ENCODE peak calls at places on chromosome 21, in ten cellular contexts. One of them, this sample, is unnamed. For H3K36me3, the result is how much of the 10 kb centered on the place peaks cover.

GRCh38 chr21:42734323-42734971 is 81.0 kb downstream of the PDE9A start:
- DNase-seq in left ventricle myocardium inferior: no peak
- DNase-seq in fibroblast of lung: no peak
- DNase-seq in Peyer's patch: no peak
- DNase-seq in right atrium auricular region: no peak
- DNase-seq in CD8-positive, alpha-beta T cell: no peak
- DNase-seq in uterus: no peak
- DNase-seq in testis: no peak
- DNase-seq in Caco-2: peak
- DNase-seq in OCI-LY7: no peak
- DNase-seq in this sample: no peak

GRCh38 chr21:42073140-42074099 is 2.3 kb downstream of the UMODL1 start:
- DNase-seq in left ventricle myocardium inferior: no peak
- DNase-seq in fibroblast of lung: no peak
- DNase-seq in Peyer's patch: no peak
- DNase-seq in right atrium auricular region: no peak
- DNase-seq in CD8-positive, alpha-beta T cell: no peak
- DNase-seq in uterus: no peak
- DNase-seq in testis: no peak
- DNase-seq in Caco-2: no peak
- DNase-seq in OCI-LY7: peak
- DNase-seq in this sample: no peak

GRCh38 chr21:17003221-17003620 is 509.6 kb upstream of the CXADR start:
- DNase-seq in left ventricle myocardium inferior: no peak
- DNase-seq in fibroblast of lung: peak
- DNase-seq in Peyer's patch: no peak
- DNase-seq in right atrium auricular region: no peak
- DNase-seq in CD8-positive, alpha-beta T cell: no peak
- DNase-seq in uterus: no peak
- DNase-seq in testis: no peak
- DNase-seq in Caco-2: no peak
- DNase-seq in OCI-LY7: no peak
- DNase-seq in this sample: no peak

GRCh38 chr21:28818663-28819278 is 173.9 kb downstream of the LTN1 start:
- DNase-seq in left ventricle myocardium inferior: no peak
- DNase-seq in fibroblast of lung: peak
- DNase-seq in Peyer's patch: no peak
- DNase-seq in right atrium auricular region: no peak
- DNase-seq in CD8-positive, alpha-beta T cell: no peak
- DNase-seq in uterus: no peak
- DNase-seq in testis: no peak
- DNase-seq in Caco-2: no peak
- DNase-seq in OCI-LY7: no peak
- DNase-seq in this sample: no peak

GRCh38 chr21:41758550-41758949 is 8.3 kb downstream of the RIPK4 start:
- DNase-seq in left ventricle myocardium inferior: no peak
- DNase-seq in fibroblast of lung: no peak
- DNase-seq in Peyer's patch: no peak
- DNase-seq in right atrium auricular region: no peak
- DNase-seq in CD8-positive, alpha-beta T cell: no peak
- DNase-seq in uterus: no peak
- DNase-seq in testis: no peak
- DNase-seq in Caco-2: no peak
- DNase-seq in OCI-LY7: no peak
- DNase-seq in this sample: no peak

GRCh38 chr21:15978158-15978805 is 248.5 kb downstream of the USP25 start:
- DNase-seq in left ventricle myocardium inferior: no peak
- DNase-seq in fibroblast of lung: no peak
- DNase-seq in Peyer's patch: no peak
- DNase-seq in right atrium auricular region: no peak
- DNase-seq in CD8-positive, alpha-beta T cell: no peak
- DNase-seq in uterus: no peak
- DNase-seq in testis: no peak
- DNase-seq in Caco-2: peak
- DNase-seq in OCI-LY7: no peak
- DNase-seq in this sample: no peak

GRCh38 chr21:40128891-40129290 is 261.7 kb downstream of the PCP4 start:
- DNase-seq in left ventricle myocardium inferior: no peak
- DNase-seq in fibroblast of lung: no peak
- DNase-seq in Peyer's patch: no peak
- DNase-seq in right atrium auricular region: no peak
- DNase-seq in CD8-positive, alpha-beta T cell: no peak
- DNase-seq in uterus: no peak
- DNase-seq in testis: no peak
- DNase-seq in Caco-2: no peak
- DNase-seq in OCI-LY7: no peak
- DNase-seq in this sample: no peak

GRCh38 chr21:37742115-37742514 is 174.1 kb downstream of the KCNJ6 start:
- DNase-seq in left ventricle myocardium inferior: no peak
- DNase-seq in fibroblast of lung: no peak
- DNase-seq in Peyer's patch: no peak
- DNase-seq in right atrium auricular region: no peak
- DNase-seq in CD8-positive, alpha-beta T cell: no peak
- DNase-seq in uterus: no peak
- DNase-seq in testis: no peak
- DNase-seq in Caco-2: no peak
- DNase-seq in OCI-LY7: peak
- DNase-seq in this sample: no peak

GRCh38 chr21:39712976-39713375 is 32.0 kb upstream of the IGSF5 start:
- DNase-seq in left ventricle myocardium inferior: no peak
- DNase-seq in fibroblast of lung: no peak
- DNase-seq in Peyer's patch: no peak
- DNase-seq in right atrium auricular region: no peak
- DNase-seq in CD8-positive, alpha-beta T cell: no peak
- DNase-seq in uterus: no peak
- DNase-seq in testis: no peak
- DNase-seq in Caco-2: peak
- DNase-seq in OCI-LY7: no peak
- DNase-seq in this sample: no peak

GRCh38 chr21:16770279-16770678 is 742.6 kb upstream of the CXADR start:
- DNase-seq in left ventricle myocardium inferior: no peak
- DNase-seq in fibroblast of lung: no peak
- DNase-seq in Peyer's patch: no peak
- DNase-seq in right atrium auricular region: no peak
- DNase-seq in CD8-positive, alpha-beta T cell: no peak
- DNase-seq in uterus: no peak
- DNase-seq in testis: no peak
- DNase-seq in Caco-2: no peak
- DNase-seq in OCI-LY7: no peak
- DNase-seq in this sample: no peak

GRCh38 chr21:36195613-36196012 is 39.0 kb downstream of the DOP1B start:
- DNase-seq in left ventricle myocardium inferior: no peak
- DNase-seq in fibroblast of lung: no peak
- DNase-seq in Peyer's patch: no peak
- DNase-seq in right atrium auricular region: no peak
- DNase-seq in CD8-positive, alpha-beta T cell: no peak
- DNase-seq in uterus: no peak
- DNase-seq in testis: no peak
- DNase-seq in Caco-2: no peak
- DNase-seq in OCI-LY7: no peak
- DNase-seq in this sample: no peak

GRCh38 chr21:15671188-15671587 is 58.6 kb upstream of the USP25 start:
- DNase-seq in left ventricle myocardium inferior: no peak
- DNase-seq in fibroblast of lung: no peak
- DNase-seq in Peyer's patch: no peak
- DNase-seq in right atrium auricular region: no peak
- DNase-seq in CD8-positive, alpha-beta T cell: no peak
- DNase-seq in uterus: no peak
- DNase-seq in testis: no peak
- DNase-seq in Caco-2: no peak
- DNase-seq in OCI-LY7: no peak
- DNase-seq in this sample: no peak

GRCh38 chr21:14569026-14569425 is 22.9 kb upstream of the SAMSN1 start:
- DNase-seq in left ventricle myocardium inferior: no peak
- DNase-seq in fibroblast of lung: no peak
- DNase-seq in Peyer's patch: no peak
- DNase-seq in right atrium auricular region: no peak
- DNase-seq in CD8-positive, alpha-beta T cell: no peak
- DNase-seq in uterus: no peak
- DNase-seq in testis: no peak
- DNase-seq in Caco-2: no peak
- DNase-seq in OCI-LY7: no peak
- DNase-seq in this sample: no peak

GRCh38 chr21:39137248-39138186 is 45.7 kb downstream of the PSMG1 start:
- DNase-seq in left ventricle myocardium inferior: no peak
- DNase-seq in fibroblast of lung: peak
- DNase-seq in Peyer's patch: no peak
- DNase-seq in right atrium auricular region: peak
- DNase-seq in CD8-positive, alpha-beta T cell: no peak
- DNase-seq in uterus: peak
- DNase-seq in testis: peak
- DNase-seq in Caco-2: no peak
- DNase-seq in OCI-LY7: no peak
- DNase-seq in this sample: no peak

GRCh38 chr21:16624468-16625102 is 888.3 kb upstream of the CXADR start:
- DNase-seq in left ventricle myocardium inferior: no peak
- DNase-seq in fibroblast of lung: no peak
- DNase-seq in Peyer's patch: no peak
- DNase-seq in right atrium auricular region: no peak
- DNase-seq in CD8-positive, alpha-beta T cell: no peak
- DNase-seq in uterus: no peak
- DNase-seq in testis: no peak
- DNase-seq in Caco-2: no peak
- DNase-seq in OCI-LY7: no peak
- DNase-seq in this sample: peak

GRCh38 chr21:37595944-37596343 is 229.4 kb downstream of the DYRK1A start:
- DNase-seq in left ventricle myocardium inferior: no peak
- DNase-seq in fibroblast of lung: no peak
- DNase-seq in Peyer's patch: no peak
- DNase-seq in right atrium auricular region: no peak
- DNase-seq in CD8-positive, alpha-beta T cell: no peak
- DNase-seq in uterus: no peak
- DNase-seq in testis: no peak
- DNase-seq in Caco-2: no peak
- DNase-seq in OCI-LY7: no peak
- DNase-seq in this sample: no peak

GRCh38 chr21:15208787-15209186 is 144.0 kb upstream of the NRIP1 start:
- DNase-seq in left ventricle myocardium inferior: no peak
- DNase-seq in fibroblast of lung: no peak
- DNase-seq in Peyer's patch: no peak
- DNase-seq in right atrium auricular region: no peak
- DNase-seq in CD8-positive, alpha-beta T cell: no peak
- DNase-seq in uterus: no peak
- DNase-seq in testis: no peak
- DNase-seq in Caco-2: no peak
- DNase-seq in OCI-LY7: no peak
- DNase-seq in this sample: no peak

GRCh38 chr21:39251326-39251725 is 62.1 kb downstream of the BRWD1 start:
- DNase-seq in left ventricle myocardium inferior: no peak
- DNase-seq in fibroblast of lung: peak
- DNase-seq in Peyer's patch: no peak
- DNase-seq in right atrium auricular region: no peak
- DNase-seq in CD8-positive, alpha-beta T cell: no peak
- DNase-seq in uterus: no peak
- DNase-seq in testis: no peak
- DNase-seq in Caco-2: no peak
- DNase-seq in OCI-LY7: no peak
- DNase-seq in this sample: no peak

GRCh38 chr21:33598051-33598450 is 9.6 kb upstream of the DONSON start:
- DNase-seq in left ventricle myocardium inferior: no peak
- DNase-seq in fibroblast of lung: no peak
- DNase-seq in Peyer's patch: no peak
- DNase-seq in right atrium auricular region: no peak
- DNase-seq in CD8-positive, alpha-beta T cell: no peak
- DNase-seq in uterus: no peak
- DNase-seq in testis: no peak
- DNase-seq in Caco-2: no peak
- DNase-seq in OCI-LY7: no peak
- DNase-seq in this sample: no peak
- H3K36me3 ChIP-seq in left ventricle myocardium inferior: half or more
- H3K36me3 ChIP-seq in fibroblast of lung: under half
- H3K36me3 ChIP-seq in Peyer's patch: half or more
- H3K36me3 ChIP-seq in right atrium auricular region: half or more
- H3K36me3 ChIP-seq in CD8-positive, alpha-beta T cell: under half
- H3K36me3 ChIP-seq in uterus: under half
- H3K36me3 ChIP-seq in testis: under half
- H3K36me3 ChIP-seq in Caco-2: under half
- H3K36me3 ChIP-seq in OCI-LY7: under half
- H3K36me3 ChIP-seq in this sample: under half

GRCh38 chr21:30842990-30843389 is 13.4 kb upstream of the KRTAP7-1 start:
- DNase-seq in left ventricle myocardium inferior: no peak
- DNase-seq in fibroblast of lung: no peak
- DNase-seq in Peyer's patch: no peak
- DNase-seq in right atrium auricular region: no peak
- DNase-seq in CD8-positive, alpha-beta T cell: no peak
- DNase-seq in uterus: no peak
- DNase-seq in testis: no peak
- DNase-seq in Caco-2: no peak
- DNase-seq in OCI-LY7: no peak
- DNase-seq in this sample: no peak
- TF ChIP-seq CTCF in left ventricle myocardium inferior: no peak
- TF ChIP-seq CTCF in fibroblast of lung: no peak
- TF ChIP-seq CTCF in Peyer's patch: no peak
- TF ChIP-seq CTCF in right atrium auricular region: no peak
- TF ChIP-seq CTCF in CD8-positive, alpha-beta T cell: no peak
- TF ChIP-seq CTCF in uterus: no peak
- TF ChIP-seq CTCF in testis: no peak
- TF ChIP-seq CTCF in Caco-2: no peak
- TF ChIP-seq CTCF in OCI-LY7: no peak
- TF ChIP-seq CTCF in this sample: no peak

DNA sequence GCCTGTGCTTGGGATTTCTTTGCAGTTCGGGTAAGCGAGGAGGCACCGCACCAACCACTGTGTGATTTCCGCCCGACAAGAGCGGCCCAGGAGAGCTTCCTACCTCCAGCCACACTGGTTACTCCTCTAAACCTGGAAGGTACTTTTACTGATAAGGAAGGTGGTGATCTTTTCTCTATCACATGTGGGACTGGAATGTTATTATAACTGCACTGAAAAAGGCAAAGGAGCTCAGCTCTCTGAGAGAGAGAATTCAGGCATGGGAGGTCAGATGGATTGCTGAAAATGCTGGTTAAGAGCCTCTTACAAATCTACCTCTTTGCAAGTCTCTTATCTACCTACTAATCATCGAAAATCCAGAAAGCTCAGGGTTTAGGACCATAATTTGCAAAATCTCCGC is 7.7 kb upstream of the KCNE1 start:
- DNase-seq in left ventricle myocardium inferior: no peak
- DNase-seq in fibroblast of lung: no peak
- DNase-seq in Peyer's patch: no peak
- DNase-seq in right atrium auricular region: no peak
- DNase-seq in CD8-positive, alpha-beta T cell: no peak
- DNase-seq in uterus: no peak
- DNase-seq in testis: no peak
- DNase-seq in Caco-2: no peak
- DNase-seq in OCI-LY7: no peak
- DNase-seq in this sample: no peak
- H3K36me3 ChIP-seq in left ventricle myocardium inferior: half or more
- H3K36me3 ChIP-seq in fibroblast of lung: under half
- H3K36me3 ChIP-seq in Peyer's patch: under half
- H3K36me3 ChIP-seq in right atrium auricular region: half or more
- H3K36me3 ChIP-seq in CD8-positive, alpha-beta T cell: under half
- H3K36me3 ChIP-seq in uterus: under half
- H3K36me3 ChIP-seq in testis: under half
- H3K36me3 ChIP-seq in Caco-2: under half
- H3K36me3 ChIP-seq in OCI-LY7: under half
- H3K36me3 ChIP-seq in this sample: under half

DNA sequence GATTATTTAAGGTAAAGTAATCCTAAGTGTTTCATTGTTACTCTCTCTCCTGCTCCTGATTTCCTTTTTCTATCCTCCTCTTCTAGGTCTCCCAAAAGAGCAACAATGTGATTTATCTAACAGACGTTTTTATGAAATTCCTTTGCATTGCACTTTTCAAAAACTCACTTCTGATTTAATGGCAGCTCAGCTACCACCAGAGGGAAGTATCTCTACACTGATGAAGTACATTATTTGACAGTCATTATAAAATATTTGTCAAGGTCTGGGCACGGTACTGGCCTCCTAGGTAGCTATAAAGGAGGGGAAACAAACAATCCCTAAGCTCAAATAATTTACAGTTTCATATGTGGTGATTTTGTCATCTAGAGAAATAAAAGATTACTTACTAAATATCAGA is 15.6 kb downstream of the TMPRSS15 start:
- DNase-seq in left ventricle myocardium inferior: no peak
- DNase-seq in fibroblast of lung: no peak
- DNase-seq in Peyer's patch: no peak
- DNase-seq in right atrium auricular region: no peak
- DNase-seq in CD8-positive, alpha-beta T cell: no peak
- DNase-seq in uterus: no peak
- DNase-seq in testis: no peak
- DNase-seq in Caco-2: no peak
- DNase-seq in OCI-LY7: peak
- DNase-seq in this sample: no peak
- TF ChIP-seq CTCF in left ventricle myocardium inferior: no peak
- TF ChIP-seq CTCF in fibroblast of lung: no peak
- TF ChIP-seq CTCF in Peyer's patch: no peak
- TF ChIP-seq CTCF in right atrium auricular region: no peak
- TF ChIP-seq CTCF in CD8-positive, alpha-beta T cell: no peak
- TF ChIP-seq CTCF in uterus: no peak
- TF ChIP-seq CTCF in testis: no peak
- TF ChIP-seq CTCF in Caco-2: no peak
- TF ChIP-seq CTCF in OCI-LY7: peak
- TF ChIP-seq CTCF in this sample: no peak

This sample was measured in thyroid gland.